ENCODE peak calls at places on chromosomes 7 and 10, in six cellular contexts. R is body of pancreas, U is endodermal cell, G is brain microvascular endothelial cell, M is heart left ventricle, E is SK-N-SH. J is an unnamed sample.

GRCh38 chr10:77310288-77310687 is 327.3 kb downstream of the KCNMA1 start:
- DNase-seq in E (no peak), M (no peak), G (no peak), R (no peak), U (no peak), J (no peak)

GRCh38 chr7:132825222-132825621 is 249.0 kb upstream of the PLXNA4 start:
- DNase-seq in U (no peak), M (no peak), E (no peak), R (no peak), G (no peak), J (no peak)

GRCh38 chr10:130913844-130914243 is 397.7 kb downstream of the TCERG1L start:
- DNase-seq in U (peak; percentile 21), R (no peak), G (no peak), M (no peak), E (no peak), J (no peak)

GRCh38 chr10:123687758-123688157 is 21.6 kb downstream of the GPR26 start:
- DNase-seq in M (no peak), E (no peak), G (no peak), U (peak; percentile 74), R (no peak), J (peak; percentile 30)

GRCh38 chr10:89217057-89217990 is 10.2 kb upstream of the CH25H start:
- DNase-seq in U (peak; percentile 72), R (peak; percentile 63), E (peak; percentile 30), M (peak; percentile 47), G (peak; percentile 68), J (peak; percentile 28)

GRCh38 chr10:27724287-27724686 is 21.3 kb downstream of the MKX start:
- DNase-seq in R (no peak), E (no peak), U (peak; percentile 65), G (no peak), M (no peak), J (no peak)

GRCh38 chr10:93813507-93814465 is 56.0 kb downstream of the LGI1 start:
- DNase-seq in E (peak; percentile 64), R (peak; percentile 67), G (peak; percentile 20), M (peak; percentile 48), U (peak; percentile 89), J (peak; percentile 75)

GRCh38 chr7:2195403-2196246 is 37.1 kb downstream of the MAD1L1 start:
- DNase-seq in U (no peak), G (no peak), R (no peak), M (peak; percentile 81), E (no peak), J (no peak)

GRCh38 chr7:130554481-130554880 is 62.6 kb downstream of the MEST start:
- DNase-seq in R (no peak), G (no peak), E (no peak), M (no peak), U (no peak), J (no peak)

GRCh38 chr7:7256731-7257274 is 74.5 kb downstream of the C1GALT1 start:
- DNase-seq in M (peak; percentile 46), G (no peak), U (no peak), E (peak; percentile 29), R (no peak), J (no peak)

GRCh38 chr7:44082541-44083207 is 344 bp upstream of the POLM start:
- DNase-seq in G (peak; percentile 99), U (peak; percentile 99), M (peak; percentile 100), E (peak; percentile 100), R (peak; percentile 98), J (peak; percentile 99)

GRCh38 chr7:44079221-44080021 is 2.9 kb downstream of the POLM start:
- DNase-seq in U (no peak), M (peak; percentile 31), R (no peak), G (no peak), E (peak; percentile 11), J (no peak)

GRCh38 chr7:44080118-44080517 is 2.2 kb downstream of the POLM start:
- DNase-seq in M (no peak), G (no peak), U (no peak), E (no peak), R (no peak), J (no peak)

GRCh38 chr7:44080686-44081265 is 1.6 kb downstream of the POLM start:
- DNase-seq in R (no peak), M (no peak), E (no peak), U (no peak), G (no peak), J (peak; percentile 74)

DNA sequence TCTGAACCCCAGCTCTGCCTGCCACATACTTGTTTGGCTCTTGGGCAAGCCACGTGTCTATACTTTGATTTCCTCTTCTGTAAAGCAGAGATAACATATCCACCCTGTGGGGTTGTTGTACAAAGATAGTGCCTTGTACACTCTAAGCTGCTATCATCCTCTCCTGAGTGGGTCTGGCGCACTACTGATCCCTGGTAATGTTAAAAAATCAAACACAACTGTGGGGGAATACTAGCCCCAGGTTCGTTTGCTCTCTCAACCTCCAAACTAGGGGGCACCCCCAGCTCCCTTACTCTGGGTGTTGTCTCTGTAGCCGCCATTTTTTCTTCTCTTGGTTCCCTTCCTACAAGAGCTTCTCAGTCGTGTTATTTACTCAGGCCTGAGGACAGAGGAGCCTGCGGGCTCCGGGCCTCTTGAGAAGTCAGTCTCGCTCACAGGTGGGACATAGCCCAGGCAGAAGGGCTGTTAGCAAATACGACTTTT is 1.0 kb downstream of the POLM start:
- DNase-seq in U (no peak), R (no peak), E (no peak), M (no peak), G (no peak), J (no peak)
- H3K36me3 ChIP-seq in U (peaks cover 21% of the 10 kb centered on the region), R (no peaks in the 10 kb centered on the region), E (peaks cover 16% of the 10 kb centered on the region), M (no peaks in the 10 kb centered on the region), G (peaks cover 18% of the 10 kb centered on the region), J (peaks cover 37% of the 10 kb centered on the region)

GRCh38 chr10:74096777-74097176 is 53.9 kb downstream of the AP3M1 start:
- DNase-seq in G (no peak), E (no peak), U (no peak), R (no peak), M (no peak), J (no peak)

GRCh38 chr10:74099836-74100235 is 50.8 kb downstream of the AP3M1 start:
- DNase-seq in R (no peak), U (no peak), E (no peak), G (no peak), M (no peak), J (no peak)

GRCh38 chr10:74094231-74094630 is 56.4 kb downstream of the AP3M1 start:
- DNase-seq in U (no peak), E (no peak), G (no peak), M (no peak), R (no peak), J (no peak)

GRCh38 chr10:74093530-74094164 is 57.0 kb downstream of the AP3M1 start:
- DNase-seq in E (no peak), M (no peak), U (no peak), G (no peak), R (no peak), J (no peak)

GRCh38 chr10:74097776-74098175 is 52.9 kb downstream of the AP3M1 start:
- DNase-seq in G (no peak), E (no peak), U (no peak), R (no peak), M (no peak), J (no peak)
- H3K36me3 ChIP-seq in G (peaks cover 92% of the 10 kb centered on the region), E (peaks cover 91% of the 10 kb centered on the region), U (peaks cover 95% of the 10 kb centered on the region), R (peaks cover 9% of the 10 kb centered on the region), M (peaks cover 7% of the 10 kb centered on the region), J (peaks cover 70% of the 10 kb centered on the region)

GRCh38 chr7:107610353-107610752 is 30.3 kb downstream of the BCAP29 start:
- DNase-seq in U (no peak), G (no peak), R (no peak), M (no peak), E (peak; percentile 45), J (no peak)

GRCh38 chr7:107615910-107616680 is 36.0 kb downstream of the BCAP29 start:
- DNase-seq in R (no peak), G (no peak), M (no peak), E (no peak), U (no peak), J (no peak)

GRCh38 chr7:107614425-107614824 is 34.4 kb downstream of the BCAP29 start:
- DNase-seq in M (no peak), R (no peak), E (no peak), G (peak; percentile 14), U (no peak), J (no peak)

GRCh38 chr7:107613948-107614347 is 33.9 kb downstream of the BCAP29 start:
- DNase-seq in R (no peak), M (no peak), E (no peak), U (no peak), G (no peak), J (no peak)

DNA sequence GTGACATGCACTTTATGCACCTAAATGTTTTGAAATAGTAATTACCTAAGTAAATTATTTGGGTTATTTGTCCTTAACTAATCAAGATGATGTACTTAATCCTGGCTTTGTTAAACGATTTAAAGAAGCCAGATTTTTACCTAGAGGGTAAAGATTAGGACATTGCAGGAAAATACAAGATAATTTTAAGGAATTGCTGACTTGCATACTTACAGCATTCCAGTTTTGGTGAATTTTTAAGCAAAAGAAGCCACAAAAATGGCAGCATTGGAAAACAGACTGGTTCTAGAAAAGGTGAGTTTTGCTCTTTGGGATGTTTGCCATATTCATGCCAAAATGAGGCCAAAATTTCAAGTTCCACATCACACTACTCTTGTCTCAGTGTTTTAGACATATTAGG is 33.4 kb downstream of the BCAP29 start:
- DNase-seq in G (no peak), R (no peak), M (no peak), U (no peak), E (no peak), J (no peak)
- H3K36me3 ChIP-seq in G (peaks cover 10% of the 10 kb centered on the region), R (no peaks in the 10 kb centered on the region), M (no peaks in the 10 kb centered on the region), U (peaks cover 39% of the 10 kb centered on the region), E (peaks cover 85% of the 10 kb centered on the region), J (peaks cover 37% of the 10 kb centered on the region)

GRCh38 chr10:3100856-3101640 is 33.7 kb downstream of the PFKP start:
- DNase-seq in U (no peak), R (no peak), E (no peak), G (no peak), M (no peak), J (no peak)

GRCh38 chr10:3099291-3100092 is 32.1 kb downstream of the PFKP start:
- DNase-seq in R (no peak), M (no peak), U (no peak), E (no peak), G (peak; percentile 43), J (no peak)

GRCh38 chr10:3098689-3099088 is 31.3 kb downstream of the PFKP start:
- DNase-seq in R (no peak), E (no peak), U (no peak), G (no peak), M (no peak), J (no peak)

GRCh38 chr10:3102721-3103410 is 35.5 kb downstream of the PFKP start:
- DNase-seq in M (no peak), E (no peak), U (no peak), G (no peak), R (no peak), J (no peak)

DNA sequence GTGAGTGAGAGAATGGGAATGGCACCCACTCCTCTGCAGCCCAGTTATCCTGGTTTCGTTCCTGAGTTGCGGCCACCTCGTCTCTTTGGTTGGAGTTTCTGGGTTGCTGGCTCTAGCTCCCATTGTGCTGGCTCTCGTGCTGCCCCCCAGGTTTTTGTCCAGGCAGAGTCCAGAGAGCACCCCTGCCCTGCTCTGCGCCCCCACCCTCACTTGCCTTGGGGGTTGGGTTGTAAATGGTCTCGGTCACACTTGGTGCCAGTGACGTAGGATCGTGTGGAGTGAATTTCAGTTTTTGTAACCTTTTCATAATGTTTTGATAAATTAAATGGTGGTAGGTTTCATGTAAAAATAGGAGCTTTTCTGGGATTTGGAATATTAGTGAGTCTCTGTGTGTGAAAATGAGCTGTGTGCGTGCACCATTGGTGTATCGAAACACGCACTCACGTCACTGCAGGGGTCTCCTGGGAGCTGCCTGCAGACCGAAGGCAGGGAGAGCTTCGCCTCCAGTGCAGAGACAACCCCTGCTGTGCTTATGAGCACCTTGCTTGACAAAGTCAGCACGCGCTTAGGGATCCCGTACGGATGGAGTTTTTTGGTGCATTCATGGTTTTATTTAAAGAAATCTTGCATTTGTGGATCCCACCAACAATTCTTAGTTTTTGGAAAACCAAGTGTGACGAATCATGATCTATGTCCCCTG is 32.9 kb downstream of the PFKP start:
- DNase-seq in M (no peak), G (no peak), E (no peak), U (no peak), R (no peak), J (no peak)
- H3K36me3 ChIP-seq in M (no peaks in the 10 kb centered on the region), G (peaks cover 55% of the 10 kb centered on the region), E (peaks cover 41% of the 10 kb centered on the region), U (peaks cover 13% of the 10 kb centered on the region), R (no peaks in the 10 kb centered on the region), J (peaks cover 3% of the 10 kb centered on the region)

J was measured in WERI-Rb-1.